ENCODE peak calls at places on chromosomes 13 and 19, in nine cellular contexts. Y is tibial artery; K is right atrium auricular region; A is psoas muscle; G is naive thymus-derived CD4-positive, alpha-beta T cell; V is adrenal gland; W is CD4-positive, alpha-beta memory T cell; T is A549; I is mesendoderm. F is an unnamed sample.

GRCh38 chr13:99312493-99312883 is 5.3 kb upstream of the GPR183 start:
- DNase-seq in Y (peak; percentile 83), K (peak; percentile 85), A (peak; percentile 92), G (no peak), V (peak; percentile 93), W (peak; percentile 42), T (no peak), I (no peak), F (no peak)

GRCh38 chr13:101474419-101474957 is 22.0 kb downstream of the ITGBL1 start:
- DNase-seq in Y (peak; percentile 44), K (no peak), A (no peak), G (no peak), V (no peak), W (no peak), T (no peak), I (peak; percentile 76), F (no peak)

GRCh38 chr19:52171321-52172169 is at the start of gene ZNF836:
- DNase-seq in Y (peak; percentile 88), K (peak; percentile 86), A (peak; percentile 94), G (peak; percentile 84), V (peak; percentile 96), W (peak; percentile 93), T (peak; percentile 54), I (peak; percentile 87), F (peak; percentile 89)

GRCh38 chr19:48595833-48596232 is 10.7 kb upstream of the SPACA4 start:
- DNase-seq in Y (no peak), K (no peak), A (no peak), G (no peak), V (no peak), W (no peak), T (no peak), I (no peak), F (no peak)

GRCh38 chr19:56080669-56081401 is 40.3 kb downstream of the ZNF787 start:
- DNase-seq in Y (peak; percentile 68), K (peak; percentile 83), A (peak; percentile 82), G (peak; percentile 69), V (peak; percentile 88), W (peak; percentile 74), T (peak; percentile 48), I (peak; percentile 87), F (no peak)

GRCh38 chr19:33864311-33864850 is 67.7 kb downstream of the KCTD15 start:
- DNase-seq in Y (no peak), K (no peak), A (no peak), G (no peak), V (no peak), W (no peak), T (no peak), I (no peak), F (no peak)

GRCh38 chr13:70117506-70117905 is 9.3 kb upstream of the KLHL1 start:
- DNase-seq in Y (no peak), K (no peak), A (no peak), G (no peak), V (no peak), W (no peak), T (no peak), I (no peak), F (no peak)

GRCh38 chr19:7874080-7874856 is at the start of gene PRR36:
- DNase-seq in Y (no peak), K (no peak), A (no peak), G (no peak), V (no peak), W (no peak), T (no peak), I (peak; percentile 71), F (peak; percentile 63)

GRCh38 chr19:44570984-44571684 is 41.7 kb upstream of the CEACAM20 start:
- DNase-seq in Y (peak; percentile 75), K (peak; percentile 71), A (no peak), G (peak; percentile 30), V (peak; percentile 80), W (peak; percentile 48), T (peak; percentile 82), I (peak; percentile 87), F (no peak)

GRCh38 chr19:4717966-4718701 is 5.5 kb downstream of the DPP9 start:
- DNase-seq in Y (no peak), K (no peak), A (no peak), G (no peak), V (no peak), W (no peak), T (no peak), I (no peak), F (no peak)

GRCh38 chr19:48458016-48458415 is 2.6 kb downstream of the KCNJ14 start:
- DNase-seq in Y (no peak), K (no peak), A (no peak), G (no peak), V (no peak), W (no peak), T (no peak), I (no peak), F (no peak)

GRCh38 chr13:31172001-31172400 is 10.3 kb upstream of the HSPH1 start:
- DNase-seq in Y (no peak), K (no peak), A (no peak), G (no peak), V (no peak), W (no peak), T (no peak), I (no peak), F (no peak)

GRCh38 chr19:33424181-33424580 is 50.7 kb downstream of the CEBPG start:
- DNase-seq in Y (no peak), K (no peak), A (no peak), G (no peak), V (no peak), W (no peak), T (no peak), I (no peak), F (no peak)

GRCh38 chr19:46413262-46414031 is at the start of gene CCDC8:
- DNase-seq in Y (peak; percentile 79), K (peak; percentile 85), A (peak; percentile 83), G (no peak), V (peak; percentile 93), W (no peak), T (no peak), I (peak; percentile 99), F (peak; percentile 89)

GRCh38 chr19:55660404-55660803 is 5.6 kb downstream of the U2AF2 start:
- DNase-seq in Y (no peak), K (no peak), A (peak; percentile 28), G (no peak), V (no peak), W (no peak), T (no peak), I (no peak), F (no peak)

GRCh38 chr19:7191946-7192691 is 102.1 kb downstream of the INSR start:
- DNase-seq in Y (no peak), K (no peak), A (no peak), G (peak; percentile 34), V (peak; percentile 56), W (peak; percentile 72), T (no peak), I (no peak), F (no peak)

GRCh38 chr19:40594657-40595077 is 6.5 kb upstream of the LTBP4 start:
- DNase-seq in Y (no peak), K (no peak), A (no peak), G (no peak), V (no peak), W (no peak), T (peak; percentile 94), I (no peak), F (no peak)
- H3K4me3 ChIP-seq in Y (no peak overlapping the region), K (no peak overlapping the region), A (no peak overlapping the region), G (no peak overlapping the region), V (no peak overlapping the region), W (no peak overlapping the region), T (peak overlapping the region; percentile 11), I (no peak overlapping the region), F (no peak overlapping the region)

GRCh38 chr13:106989866-106990265 is 421.9 kb upstream of the ARGLU1 start:
- DNase-seq in Y (no peak), K (no peak), A (no peak), G (no peak), V (no peak), W (no peak), T (no peak), I (no peak), F (no peak)

GRCh38 chr13:106990594-106990993 is 422.7 kb upstream of the ARGLU1 start:
- DNase-seq in Y (no peak), K (no peak), A (no peak), G (no peak), V (no peak), W (no peak), T (no peak), I (no peak), F (no peak)

GRCh38 chr13:106986687-106987434 is 418.9 kb upstream of the ARGLU1 start:
- DNase-seq in Y (no peak), K (no peak), A (no peak), G (no peak), V (no peak), W (no peak), T (no peak), I (no peak), F (no peak)

GRCh38 chr13:106987435-106987800 is 419.5 kb upstream of the ARGLU1 start:
- DNase-seq in Y (no peak), K (no peak), A (no peak), G (no peak), V (no peak), W (no peak), T (no peak), I (no peak), F (no peak)

DNA sequence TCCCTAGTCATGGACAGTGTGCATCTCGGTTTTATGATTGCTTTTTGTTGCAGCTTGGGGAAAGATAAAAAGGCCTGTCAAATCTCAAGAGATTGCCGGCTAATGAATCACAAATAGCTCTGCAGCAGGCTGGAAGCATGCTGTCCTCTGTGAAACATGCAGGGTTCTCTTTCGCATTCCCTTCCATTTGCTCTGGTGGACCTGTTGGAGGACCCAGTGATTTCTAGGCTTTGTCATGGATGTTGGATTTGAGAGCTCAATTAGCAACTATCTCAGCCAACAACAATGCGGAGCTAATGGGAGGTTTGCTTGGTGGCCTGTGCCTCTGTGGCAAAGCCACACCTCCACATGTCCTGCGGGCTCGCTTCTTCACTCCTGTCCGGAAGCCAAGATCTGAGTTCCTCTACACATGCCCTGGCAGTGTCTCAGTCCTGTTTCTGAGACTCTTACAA is 418.1 kb upstream of the ARGLU1 start:
- DNase-seq in Y (no peak), K (no peak), A (no peak), G (no peak), V (no peak), W (no peak), T (no peak), I (peak; percentile 82), F (no peak)
- H3K4me1 ChIP-seq in Y (peaks cover 4% of the 10 kb centered on the region), K (no peaks in the 10 kb centered on the region), A (no peaks in the 10 kb centered on the region), G (no peaks in the 10 kb centered on the region), V (no peaks in the 10 kb centered on the region), W (no peaks in the 10 kb centered on the region), T (no peaks in the 10 kb centered on the region), I (no peaks in the 10 kb centered on the region), F (no peaks in the 10 kb centered on the region)

GRCh38 chr19:40130013-40130412 is 39.3 kb upstream of the ZNF780A start:
- DNase-seq in Y (no peak), K (no peak), A (no peak), G (no peak), V (no peak), W (no peak), T (no peak), I (no peak), F (no peak)
- H3K4me3 ChIP-seq in Y (no peak overlapping the region), K (no peak overlapping the region), A (no peak overlapping the region), G (no peak overlapping the region), V (no peak overlapping the region), W (no peak overlapping the region), T (no peak overlapping the region), I (no peak overlapping the region), F (no peak overlapping the region)

DNA sequence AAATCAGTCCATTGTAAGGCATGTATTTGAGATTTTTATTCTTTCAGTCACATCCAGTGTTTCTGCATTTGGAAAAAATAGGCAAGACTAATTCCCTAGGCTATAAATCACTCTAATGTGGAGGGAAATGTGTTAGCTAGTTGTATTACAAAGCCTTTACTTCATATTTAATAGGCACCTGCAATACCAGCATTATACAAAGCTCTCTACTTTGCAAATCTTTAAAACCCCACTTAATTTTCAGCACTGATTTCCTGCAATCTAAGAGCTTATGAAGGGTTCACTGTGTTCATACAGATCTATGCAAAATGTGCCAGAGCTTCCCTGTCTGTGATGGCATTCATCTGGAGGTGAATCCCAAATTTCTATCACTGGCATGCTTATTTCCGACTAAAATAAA is 12.2 kb downstream of the PCDH9 start:
- DNase-seq in Y (no peak), K (no peak), A (no peak), G (no peak), V (no peak), W (no peak), T (no peak), I (no peak), F (no peak)
- H3K4me1 ChIP-seq in Y (no peaks in the 10 kb centered on the region), K (no peaks in the 10 kb centered on the region), A (no peaks in the 10 kb centered on the region), G (no peaks in the 10 kb centered on the region), V (no peaks in the 10 kb centered on the region), W (no peaks in the 10 kb centered on the region), T (peaks cover 36% of the 10 kb centered on the region), I (no peaks in the 10 kb centered on the region), F (no peaks in the 10 kb centered on the region)